ENCODE peak calls at places on chromosomes 16 and 17, in seven cellular contexts. One of them, this sample, is unnamed.

GRCh38 chr17:66791337-66791736 is 43.6 kb upstream of the CACNG5 start:
- DNase-seq in NCI-H524: no peak
- DNase-seq in left colon: no peak
- DNase-seq in stimulated activated CD8-positive, alpha-beta memory T cell treated with anti-CD3 and anti-CD28 coated beads, Interleukin-7, amount 100 ng/mL, for 1 hour: no peak
- DNase-seq in stimulated activated CD4-positive, alpha-beta T cell treated with anti-CD3 and anti-CD28 coated beads, Interleukin-1b, Interleukin-23, amount 100 ng/mL, for 4 hours: no peak
- DNase-seq in choroid plexus epithelial cell: no peak
- DNase-seq in GM23248: no peak
- DNase-seq in this sample: no peak

GRCh38 chr17:42784361-42784760 is 4.0 kb downstream of the WNK4 start:
- DNase-seq in NCI-H524: no peak
- DNase-seq in left colon: no peak
- DNase-seq in stimulated activated CD8-positive, alpha-beta memory T cell treated with anti-CD3 and anti-CD28 coated beads, Interleukin-7, amount 100 ng/mL, for 1 hour: no peak
- DNase-seq in stimulated activated CD4-positive, alpha-beta T cell treated with anti-CD3 and anti-CD28 coated beads, Interleukin-1b, Interleukin-23, amount 100 ng/mL, for 4 hours: no peak
- DNase-seq in choroid plexus epithelial cell: no peak
- DNase-seq in GM23248: no peak
- DNase-seq in this sample: peak

GRCh38 chr17:17159571-17159970 is 46.6 kb downstream of the PLD6 start:
- DNase-seq in NCI-H524: no peak
- DNase-seq in left colon: no peak
- DNase-seq in stimulated activated CD8-positive, alpha-beta memory T cell treated with anti-CD3 and anti-CD28 coated beads, Interleukin-7, amount 100 ng/mL, for 1 hour: no peak
- DNase-seq in stimulated activated CD4-positive, alpha-beta T cell treated with anti-CD3 and anti-CD28 coated beads, Interleukin-1b, Interleukin-23, amount 100 ng/mL, for 4 hours: no peak
- DNase-seq in choroid plexus epithelial cell: no peak
- DNase-seq in GM23248: no peak
- DNase-seq in this sample: no peak

GRCh38 chr17:47934856-47935255 is 6.5 kb upstream of the PNPO start:
- DNase-seq in NCI-H524: no peak
- DNase-seq in left colon: no peak
- DNase-seq in stimulated activated CD8-positive, alpha-beta memory T cell treated with anti-CD3 and anti-CD28 coated beads, Interleukin-7, amount 100 ng/mL, for 1 hour: no peak
- DNase-seq in stimulated activated CD4-positive, alpha-beta T cell treated with anti-CD3 and anti-CD28 coated beads, Interleukin-1b, Interleukin-23, amount 100 ng/mL, for 4 hours: no peak
- DNase-seq in choroid plexus epithelial cell: no peak
- DNase-seq in GM23248: peak
- DNase-seq in this sample: no peak

GRCh38 chr16:47667956-47668355 is 206.8 kb downstream of the PHKB start:
- DNase-seq in NCI-H524: no peak
- DNase-seq in left colon: no peak
- DNase-seq in stimulated activated CD8-positive, alpha-beta memory T cell treated with anti-CD3 and anti-CD28 coated beads, Interleukin-7, amount 100 ng/mL, for 1 hour: no peak
- DNase-seq in stimulated activated CD4-positive, alpha-beta T cell treated with anti-CD3 and anti-CD28 coated beads, Interleukin-1b, Interleukin-23, amount 100 ng/mL, for 4 hours: no peak
- DNase-seq in choroid plexus epithelial cell: peak
- DNase-seq in GM23248: no peak
- DNase-seq in this sample: no peak

GRCh38 chr17:69820881-69821473 is 254.0 kb upstream of the KCNJ16 start:
- DNase-seq in NCI-H524: peak
- DNase-seq in left colon: no peak
- DNase-seq in stimulated activated CD8-positive, alpha-beta memory T cell treated with anti-CD3 and anti-CD28 coated beads, Interleukin-7, amount 100 ng/mL, for 1 hour: no peak
- DNase-seq in stimulated activated CD4-positive, alpha-beta T cell treated with anti-CD3 and anti-CD28 coated beads, Interleukin-1b, Interleukin-23, amount 100 ng/mL, for 4 hours: no peak
- DNase-seq in choroid plexus epithelial cell: no peak
- DNase-seq in GM23248: no peak
- DNase-seq in this sample: no peak

GRCh38 chr16:86074651-86075487 is 175.9 kb downstream of the IRF8 start:
- DNase-seq in NCI-H524: no peak
- DNase-seq in left colon: peak
- DNase-seq in stimulated activated CD8-positive, alpha-beta memory T cell treated with anti-CD3 and anti-CD28 coated beads, Interleukin-7, amount 100 ng/mL, for 1 hour: no peak
- DNase-seq in stimulated activated CD4-positive, alpha-beta T cell treated with anti-CD3 and anti-CD28 coated beads, Interleukin-1b, Interleukin-23, amount 100 ng/mL, for 4 hours: no peak
- DNase-seq in choroid plexus epithelial cell: peak
- DNase-seq in GM23248: no peak
- DNase-seq in this sample: peak

GRCh38 chr16:25855063-25855462 is 163.3 kb downstream of the HS3ST4 start:
- DNase-seq in NCI-H524: no peak
- DNase-seq in left colon: no peak
- DNase-seq in stimulated activated CD8-positive, alpha-beta memory T cell treated with anti-CD3 and anti-CD28 coated beads, Interleukin-7, amount 100 ng/mL, for 1 hour: no peak
- DNase-seq in stimulated activated CD4-positive, alpha-beta T cell treated with anti-CD3 and anti-CD28 coated beads, Interleukin-1b, Interleukin-23, amount 100 ng/mL, for 4 hours: no peak
- DNase-seq in choroid plexus epithelial cell: no peak
- DNase-seq in GM23248: no peak
- DNase-seq in this sample: no peak

GRCh38 chr16:50396770-50397525 is 28.2 kb upstream of the BRD7 start:
- DNase-seq in NCI-H524: no peak
- DNase-seq in left colon: no peak
- DNase-seq in stimulated activated CD8-positive, alpha-beta memory T cell treated with anti-CD3 and anti-CD28 coated beads, Interleukin-7, amount 100 ng/mL, for 1 hour: no peak
- DNase-seq in stimulated activated CD4-positive, alpha-beta T cell treated with anti-CD3 and anti-CD28 coated beads, Interleukin-1b, Interleukin-23, amount 100 ng/mL, for 4 hours: no peak
- DNase-seq in choroid plexus epithelial cell: peak
- DNase-seq in GM23248: peak
- DNase-seq in this sample: no peak

GRCh38 chr16:59543641-59544040 is 809.5 kb upstream of the GOT2 start:
- DNase-seq in NCI-H524: no peak
- DNase-seq in left colon: no peak
- DNase-seq in stimulated activated CD8-positive, alpha-beta memory T cell treated with anti-CD3 and anti-CD28 coated beads, Interleukin-7, amount 100 ng/mL, for 1 hour: no peak
- DNase-seq in stimulated activated CD4-positive, alpha-beta T cell treated with anti-CD3 and anti-CD28 coated beads, Interleukin-1b, Interleukin-23, amount 100 ng/mL, for 4 hours: no peak
- DNase-seq in choroid plexus epithelial cell: peak
- DNase-seq in GM23248: peak
- DNase-seq in this sample: no peak

GRCh38 chr17:45020354-45021138 is 30.9 kb downstream of the DCAKD start:
- DNase-seq in NCI-H524: no peak
- DNase-seq in left colon: no peak
- DNase-seq in stimulated activated CD8-positive, alpha-beta memory T cell treated with anti-CD3 and anti-CD28 coated beads, Interleukin-7, amount 100 ng/mL, for 1 hour: no peak
- DNase-seq in stimulated activated CD4-positive, alpha-beta T cell treated with anti-CD3 and anti-CD28 coated beads, Interleukin-1b, Interleukin-23, amount 100 ng/mL, for 4 hours: no peak
- DNase-seq in choroid plexus epithelial cell: peak
- DNase-seq in GM23248: no peak
- DNase-seq in this sample: no peak

GRCh38 chr16:83956336-83957289 is 3.6 kb downstream of the OSGIN1 start:
- DNase-seq in NCI-H524: peak
- DNase-seq in left colon: peak
- DNase-seq in stimulated activated CD8-positive, alpha-beta memory T cell treated with anti-CD3 and anti-CD28 coated beads, Interleukin-7, amount 100 ng/mL, for 1 hour: peak
- DNase-seq in stimulated activated CD4-positive, alpha-beta T cell treated with anti-CD3 and anti-CD28 coated beads, Interleukin-1b, Interleukin-23, amount 100 ng/mL, for 4 hours: peak
- DNase-seq in choroid plexus epithelial cell: peak
- DNase-seq in GM23248: peak
- DNase-seq in this sample: peak

GRCh38 chr16:17380613-17381012 is 90.1 kb downstream of the XYLT1 start:
- DNase-seq in NCI-H524: no peak
- DNase-seq in left colon: no peak
- DNase-seq in stimulated activated CD8-positive, alpha-beta memory T cell treated with anti-CD3 and anti-CD28 coated beads, Interleukin-7, amount 100 ng/mL, for 1 hour: no peak
- DNase-seq in stimulated activated CD4-positive, alpha-beta T cell treated with anti-CD3 and anti-CD28 coated beads, Interleukin-1b, Interleukin-23, amount 100 ng/mL, for 4 hours: no peak
- DNase-seq in choroid plexus epithelial cell: no peak
- DNase-seq in GM23248: peak
- DNase-seq in this sample: no peak

GRCh38 chr17:44501866-44502265 is 1.3 kb downstream of the GPATCH8 start:
- DNase-seq in NCI-H524: no peak
- DNase-seq in left colon: no peak
- DNase-seq in stimulated activated CD8-positive, alpha-beta memory T cell treated with anti-CD3 and anti-CD28 coated beads, Interleukin-7, amount 100 ng/mL, for 1 hour: no peak
- DNase-seq in stimulated activated CD4-positive, alpha-beta T cell treated with anti-CD3 and anti-CD28 coated beads, Interleukin-1b, Interleukin-23, amount 100 ng/mL, for 4 hours: no peak
- DNase-seq in choroid plexus epithelial cell: peak
- DNase-seq in GM23248: peak
- DNase-seq in this sample: no peak

GRCh38 chr17:46772013-46772878 is 46.2 kb downstream of the WNT3 start:
- DNase-seq in NCI-H524: no peak
- DNase-seq in left colon: no peak
- DNase-seq in stimulated activated CD8-positive, alpha-beta memory T cell treated with anti-CD3 and anti-CD28 coated beads, Interleukin-7, amount 100 ng/mL, for 1 hour: no peak
- DNase-seq in stimulated activated CD4-positive, alpha-beta T cell treated with anti-CD3 and anti-CD28 coated beads, Interleukin-1b, Interleukin-23, amount 100 ng/mL, for 4 hours: no peak
- DNase-seq in choroid plexus epithelial cell: no peak
- DNase-seq in GM23248: peak
- DNase-seq in this sample: peak

GRCh38 chr17:36088559-36089376 is 1.2 kb downstream of the CCL3 start:
- DNase-seq in NCI-H524: no peak
- DNase-seq in left colon: no peak
- DNase-seq in stimulated activated CD8-positive, alpha-beta memory T cell treated with anti-CD3 and anti-CD28 coated beads, Interleukin-7, amount 100 ng/mL, for 1 hour: no peak
- DNase-seq in stimulated activated CD4-positive, alpha-beta T cell treated with anti-CD3 and anti-CD28 coated beads, Interleukin-1b, Interleukin-23, amount 100 ng/mL, for 4 hours: no peak
- DNase-seq in choroid plexus epithelial cell: peak
- DNase-seq in GM23248: no peak
- DNase-seq in this sample: no peak

GRCh38 chr17:50603340-50603739 is 31.3 kb upstream of the ABCC3 start:
- DNase-seq in NCI-H524: peak
- DNase-seq in left colon: no peak
- DNase-seq in stimulated activated CD8-positive, alpha-beta memory T cell treated with anti-CD3 and anti-CD28 coated beads, Interleukin-7, amount 100 ng/mL, for 1 hour: no peak
- DNase-seq in stimulated activated CD4-positive, alpha-beta T cell treated with anti-CD3 and anti-CD28 coated beads, Interleukin-1b, Interleukin-23, amount 100 ng/mL, for 4 hours: no peak
- DNase-seq in choroid plexus epithelial cell: no peak
- DNase-seq in GM23248: peak
- DNase-seq in this sample: no peak

GRCh38 chr17:38730526-38731379 is 612 bp downstream of the CISD3 start:
- DNase-seq in NCI-H524: no peak
- DNase-seq in left colon: peak
- DNase-seq in stimulated activated CD8-positive, alpha-beta memory T cell treated with anti-CD3 and anti-CD28 coated beads, Interleukin-7, amount 100 ng/mL, for 1 hour: no peak
- DNase-seq in stimulated activated CD4-positive, alpha-beta T cell treated with anti-CD3 and anti-CD28 coated beads, Interleukin-1b, Interleukin-23, amount 100 ng/mL, for 4 hours: no peak
- DNase-seq in choroid plexus epithelial cell: peak
- DNase-seq in GM23248: peak
- DNase-seq in this sample: peak

GRCh38 chr17:19520641-19521040 is 13.0 kb upstream of the SLC47A1 start:
- DNase-seq in NCI-H524: no peak
- DNase-seq in left colon: no peak
- DNase-seq in stimulated activated CD8-positive, alpha-beta memory T cell treated with anti-CD3 and anti-CD28 coated beads, Interleukin-7, amount 100 ng/mL, for 1 hour: no peak
- DNase-seq in stimulated activated CD4-positive, alpha-beta T cell treated with anti-CD3 and anti-CD28 coated beads, Interleukin-1b, Interleukin-23, amount 100 ng/mL, for 4 hours: no peak
- DNase-seq in choroid plexus epithelial cell: no peak
- DNase-seq in GM23248: no peak
- DNase-seq in this sample: no peak

GRCh38 chr16:23823475-23824407 is 12.0 kb upstream of the PRKCB start:
- DNase-seq in NCI-H524: no peak
- DNase-seq in left colon: no peak
- DNase-seq in stimulated activated CD8-positive, alpha-beta memory T cell treated with anti-CD3 and anti-CD28 coated beads, Interleukin-7, amount 100 ng/mL, for 1 hour: no peak
- DNase-seq in stimulated activated CD4-positive, alpha-beta T cell treated with anti-CD3 and anti-CD28 coated beads, Interleukin-1b, Interleukin-23, amount 100 ng/mL, for 4 hours: no peak
- DNase-seq in choroid plexus epithelial cell: no peak
- DNase-seq in GM23248: no peak
- DNase-seq in this sample: no peak

GRCh38 chr17:75012320-75013076 is at the start of gene MRPL58:
- DNase-seq in NCI-H524: peak
- DNase-seq in left colon: peak
- DNase-seq in stimulated activated CD8-positive, alpha-beta memory T cell treated with anti-CD3 and anti-CD28 coated beads, Interleukin-7, amount 100 ng/mL, for 1 hour: peak
- DNase-seq in stimulated activated CD4-positive, alpha-beta T cell treated with anti-CD3 and anti-CD28 coated beads, Interleukin-1b, Interleukin-23, amount 100 ng/mL, for 4 hours: peak
- DNase-seq in choroid plexus epithelial cell: peak
- DNase-seq in GM23248: peak
- DNase-seq in this sample: peak

GRCh38 chr17:55161935-55162555 is 102.7 kb upstream of the HLF start:
- DNase-seq in NCI-H524: no peak
- DNase-seq in left colon: no peak
- DNase-seq in stimulated activated CD8-positive, alpha-beta memory T cell treated with anti-CD3 and anti-CD28 coated beads, Interleukin-7, amount 100 ng/mL, for 1 hour: no peak
- DNase-seq in stimulated activated CD4-positive, alpha-beta T cell treated with anti-CD3 and anti-CD28 coated beads, Interleukin-1b, Interleukin-23, amount 100 ng/mL, for 4 hours: no peak
- DNase-seq in choroid plexus epithelial cell: peak
- DNase-seq in GM23248: peak
- DNase-seq in this sample: no peak

GRCh38 chr17:36683387-36683786 is 82.0 kb downstream of the MRM1 start:
- DNase-seq in NCI-H524: no peak
- DNase-seq in left colon: no peak
- DNase-seq in stimulated activated CD8-positive, alpha-beta memory T cell treated with anti-CD3 and anti-CD28 coated beads, Interleukin-7, amount 100 ng/mL, for 1 hour: no peak
- DNase-seq in stimulated activated CD4-positive, alpha-beta T cell treated with anti-CD3 and anti-CD28 coated beads, Interleukin-1b, Interleukin-23, amount 100 ng/mL, for 4 hours: no peak
- DNase-seq in choroid plexus epithelial cell: no peak
- DNase-seq in GM23248: no peak
- DNase-seq in this sample: peak

GRCh38 chr16:4415538-4416199 is 727 bp downstream of the CORO7 start:
- DNase-seq in NCI-H524: no peak
- DNase-seq in left colon: peak
- DNase-seq in stimulated activated CD8-positive, alpha-beta memory T cell treated with anti-CD3 and anti-CD28 coated beads, Interleukin-7, amount 100 ng/mL, for 1 hour: peak
- DNase-seq in stimulated activated CD4-positive, alpha-beta T cell treated with anti-CD3 and anti-CD28 coated beads, Interleukin-1b, Interleukin-23, amount 100 ng/mL, for 4 hours: peak
- DNase-seq in choroid plexus epithelial cell: no peak
- DNase-seq in GM23248: peak
- DNase-seq in this sample: peak

GRCh38 chr17:46150216-46150963 is 42.8 kb downstream of the KANSL1 start:
- DNase-seq in NCI-H524: no peak
- DNase-seq in left colon: no peak
- DNase-seq in stimulated activated CD8-positive, alpha-beta memory T cell treated with anti-CD3 and anti-CD28 coated beads, Interleukin-7, amount 100 ng/mL, for 1 hour: no peak
- DNase-seq in stimulated activated CD4-positive, alpha-beta T cell treated with anti-CD3 and anti-CD28 coated beads, Interleukin-1b, Interleukin-23, amount 100 ng/mL, for 4 hours: no peak
- DNase-seq in choroid plexus epithelial cell: no peak
- DNase-seq in GM23248: no peak
- DNase-seq in this sample: no peak

GRCh38 chr17:29929006-29929543 is 953 bp downstream of the SSH2 start:
- DNase-seq in NCI-H524: peak
- DNase-seq in left colon: peak
- DNase-seq in stimulated activated CD8-positive, alpha-beta memory T cell treated with anti-CD3 and anti-CD28 coated beads, Interleukin-7, amount 100 ng/mL, for 1 hour: no peak
- DNase-seq in stimulated activated CD4-positive, alpha-beta T cell treated with anti-CD3 and anti-CD28 coated beads, Interleukin-1b, Interleukin-23, amount 100 ng/mL, for 4 hours: no peak
- DNase-seq in choroid plexus epithelial cell: peak
- DNase-seq in GM23248: peak
- DNase-seq in this sample: no peak

GRCh38 chr17:68909066-68909465 is 46.1 kb downstream of the ABCA8 start:
- DNase-seq in NCI-H524: no peak
- DNase-seq in left colon: peak
- DNase-seq in stimulated activated CD8-positive, alpha-beta memory T cell treated with anti-CD3 and anti-CD28 coated beads, Interleukin-7, amount 100 ng/mL, for 1 hour: no peak
- DNase-seq in stimulated activated CD4-positive, alpha-beta T cell treated with anti-CD3 and anti-CD28 coated beads, Interleukin-1b, Interleukin-23, amount 100 ng/mL, for 4 hours: no peak
- DNase-seq in choroid plexus epithelial cell: peak
- DNase-seq in GM23248: peak
- DNase-seq in this sample: no peak

GRCh38 chr17:39045948-39046679 is 78.9 kb upstream of the FBXO47 start:
- DNase-seq in NCI-H524: no peak
- DNase-seq in left colon: no peak
- DNase-seq in stimulated activated CD8-positive, alpha-beta memory T cell treated with anti-CD3 and anti-CD28 coated beads, Interleukin-7, amount 100 ng/mL, for 1 hour: no peak
- DNase-seq in stimulated activated CD4-positive, alpha-beta T cell treated with anti-CD3 and anti-CD28 coated beads, Interleukin-1b, Interleukin-23, amount 100 ng/mL, for 4 hours: no peak
- DNase-seq in choroid plexus epithelial cell: no peak
- DNase-seq in GM23248: no peak
- DNase-seq in this sample: no peak

GRCh38 chr17:74362811-74363498 is 1.3 kb upstream of the BTBD17 start:
- DNase-seq in NCI-H524: no peak
- DNase-seq in left colon: no peak
- DNase-seq in stimulated activated CD8-positive, alpha-beta memory T cell treated with anti-CD3 and anti-CD28 coated beads, Interleukin-7, amount 100 ng/mL, for 1 hour: no peak
- DNase-seq in stimulated activated CD4-positive, alpha-beta T cell treated with anti-CD3 and anti-CD28 coated beads, Interleukin-1b, Interleukin-23, amount 100 ng/mL, for 4 hours: no peak
- DNase-seq in choroid plexus epithelial cell: no peak
- DNase-seq in GM23248: no peak
- DNase-seq in this sample: no peak

GRCh38 chr17:57861737-57862409 is 12.0 kb upstream of the MRPS23 start:
- DNase-seq in NCI-H524: no peak
- DNase-seq in left colon: peak
- DNase-seq in stimulated activated CD8-positive, alpha-beta memory T cell treated with anti-CD3 and anti-CD28 coated beads, Interleukin-7, amount 100 ng/mL, for 1 hour: no peak
- DNase-seq in stimulated activated CD4-positive, alpha-beta T cell treated with anti-CD3 and anti-CD28 coated beads, Interleukin-1b, Interleukin-23, amount 100 ng/mL, for 4 hours: no peak
- DNase-seq in choroid plexus epithelial cell: no peak
- DNase-seq in GM23248: peak
- DNase-seq in this sample: peak

GRCh38 chr17:34633351-34633750 is 54.0 kb downstream of the TMEM132E start:
- DNase-seq in NCI-H524: no peak
- DNase-seq in left colon: no peak
- DNase-seq in stimulated activated CD8-positive, alpha-beta memory T cell treated with anti-CD3 and anti-CD28 coated beads, Interleukin-7, amount 100 ng/mL, for 1 hour: no peak
- DNase-seq in stimulated activated CD4-positive, alpha-beta T cell treated with anti-CD3 and anti-CD28 coated beads, Interleukin-1b, Interleukin-23, amount 100 ng/mL, for 4 hours: no peak
- DNase-seq in choroid plexus epithelial cell: no peak
- DNase-seq in GM23248: no peak
- DNase-seq in this sample: no peak

GRCh38 chr16:80738521-80738920 is 65.9 kb downstream of the CDYL2 start:
- DNase-seq in NCI-H524: no peak
- DNase-seq in left colon: no peak
- DNase-seq in stimulated activated CD8-positive, alpha-beta memory T cell treated with anti-CD3 and anti-CD28 coated beads, Interleukin-7, amount 100 ng/mL, for 1 hour: no peak
- DNase-seq in stimulated activated CD4-positive, alpha-beta T cell treated with anti-CD3 and anti-CD28 coated beads, Interleukin-1b, Interleukin-23, amount 100 ng/mL, for 4 hours: no peak
- DNase-seq in choroid plexus epithelial cell: peak
- DNase-seq in GM23248: no peak
- DNase-seq in this sample: no peak

GRCh38 chr17:223723-224471 is 42.4 kb upstream of the DOC2B start:
- DNase-seq in NCI-H524: no peak
- DNase-seq in left colon: peak
- DNase-seq in stimulated activated CD8-positive, alpha-beta memory T cell treated with anti-CD3 and anti-CD28 coated beads, Interleukin-7, amount 100 ng/mL, for 1 hour: no peak
- DNase-seq in stimulated activated CD4-positive, alpha-beta T cell treated with anti-CD3 and anti-CD28 coated beads, Interleukin-1b, Interleukin-23, amount 100 ng/mL, for 4 hours: no peak
- DNase-seq in choroid plexus epithelial cell: no peak
- DNase-seq in GM23248: no peak
- DNase-seq in this sample: peak

GRCh38 chr17:77666881-77667395 is 291.6 kb upstream of the TNRC6C start:
- DNase-seq in NCI-H524: no peak
- DNase-seq in left colon: no peak
- DNase-seq in stimulated activated CD8-positive, alpha-beta memory T cell treated with anti-CD3 and anti-CD28 coated beads, Interleukin-7, amount 100 ng/mL, for 1 hour: peak
- DNase-seq in stimulated activated CD4-positive, alpha-beta T cell treated with anti-CD3 and anti-CD28 coated beads, Interleukin-1b, Interleukin-23, amount 100 ng/mL, for 4 hours: peak
- DNase-seq in choroid plexus epithelial cell: no peak
- DNase-seq in GM23248: no peak
- DNase-seq in this sample: no peak

GRCh38 chr16:78530283-78530682 is 430.8 kb downstream of the WWOX start:
- DNase-seq in NCI-H524: no peak
- DNase-seq in left colon: no peak
- DNase-seq in stimulated activated CD8-positive, alpha-beta memory T cell treated with anti-CD3 and anti-CD28 coated beads, Interleukin-7, amount 100 ng/mL, for 1 hour: no peak
- DNase-seq in stimulated activated CD4-positive, alpha-beta T cell treated with anti-CD3 and anti-CD28 coated beads, Interleukin-1b, Interleukin-23, amount 100 ng/mL, for 4 hours: no peak
- DNase-seq in choroid plexus epithelial cell: no peak
- DNase-seq in GM23248: no peak
- DNase-seq in this sample: no peak